ENCODE peak calls at places on chromosomes 1 and 21, in four cellular contexts. L, R, A and M are unnamed samples.

GRCh38 chr1:48673725-48674124 is 103.0 kb downstream of the BEND5 start:
- DNase-seq in R (no peak), L (no peak), A (no peak), M (no peak)

GRCh38 chr1:48947761-48948537 is 171.3 kb upstream of the BEND5 start:
- DNase-seq in A (no peak), R (no peak), L (no peak), M (no peak)

GRCh38 chr1:46550751-46551231 is 656 bp downstream of the KNCN start:
- DNase-seq in R (no peak), A (no peak), L (no peak), M (no peak)

GRCh38 chr21:23218667-23219066 is 2220.5 kb downstream of the NCAM2 start:
- DNase-seq in A (no peak), R (no peak), L (no peak), M (no peak)

GRCh38 chr21:41845310-41846032 is 33.7 kb downstream of the PRDM15 start:
- DNase-seq in R (peak; percentile 4), A (peak; percentile 16), L (no peak), M (no peak)

GRCh38 chr1:17763995-17764394 is 8.9 kb downstream of the ACTL8 start:
- DNase-seq in A (no peak), L (no peak), R (no peak), M (no peak)

GRCh38 chr1:8682573-8682972 is 134.9 kb downstream of the RERE start:
- DNase-seq in L (no peak), R (no peak), A (no peak), M (no peak)

GRCh38 chr1:43934279-43934985 is 831 bp downstream of the ARTN start:
- DNase-seq in A (peak; percentile 53), R (peak; percentile 64), L (peak; percentile 43), M (peak; percentile 75)

GRCh38 chr1:59685666-59686065 is 129.1 kb upstream of the HOOK1 start:
- DNase-seq in A (no peak), L (no peak), R (no peak), M (no peak)

GRCh38 chr1:154497026-154497806 is 4.8 kb upstream of the TDRD10 start:
- DNase-seq in A (no peak), L (peak; percentile 20), R (no peak), M (no peak)

GRCh38 chr1:234488054-234488953 is 9.3 kb upstream of the TARBP1 start:
- DNase-seq in A (no peak), R (no peak), L (no peak), M (no peak)